ENCODE peak calls at places on chromosome 2, in eight cellular contexts. One of them, this sample, is unnamed.

GRCh38 chr2:221304916-221305315 is 267.2 kb downstream of the EPHA4 start:
- DNase-seq in right lobe of liver: no peak
- DNase-seq in NB4: no peak
- DNase-seq in A549: no peak
- DNase-seq in tibial nerve: no peak
- DNase-seq in testis: no peak
- DNase-seq in IMR-90: no peak
- DNase-seq in heart left ventricle: no peak
- DNase-seq in this sample: no peak

GRCh38 chr2:33084433-33084832 is 137.7 kb downstream of the LTBP1 start:
- DNase-seq in IMR-90: no peak
- DNase-seq in heart left ventricle: no peak
- DNase-seq in right lobe of liver: no peak
- DNase-seq in testis: no peak
- DNase-seq in A549: no peak
- DNase-seq in tibial nerve: no peak
- DNase-seq in NB4: no peak
- DNase-seq in this sample: no peak

GRCh38 chr2:202317080-202317859 is 51.7 kb downstream of the NOP58 start:
- DNase-seq in right lobe of liver: peak
- DNase-seq in tibial nerve: peak
- DNase-seq in IMR-90: peak
- DNase-seq in NB4: no peak
- DNase-seq in heart left ventricle: peak
- DNase-seq in testis: peak
- DNase-seq in A549: no peak
- DNase-seq in this sample: peak

GRCh38 chr2:236867441-236868260 is 218.0 kb upstream of the COPS8 start:
- DNase-seq in heart left ventricle: no peak
- DNase-seq in A549: no peak
- DNase-seq in tibial nerve: no peak
- DNase-seq in NB4: no peak
- DNase-seq in testis: no peak
- DNase-seq in IMR-90: no peak
- DNase-seq in right lobe of liver: no peak
- DNase-seq in this sample: no peak

GRCh38 chr2:26251893-26252292 is 7.2 kb downstream of the HADHB start:
- DNase-seq in right lobe of liver: no peak
- DNase-seq in A549: no peak
- DNase-seq in testis: peak
- DNase-seq in NB4: no peak
- DNase-seq in tibial nerve: no peak
- DNase-seq in heart left ventricle: peak
- DNase-seq in IMR-90: peak
- DNase-seq in this sample: no peak

GRCh38 chr2:1738646-1739302 is 5.5 kb downstream of the PXDN start:
- DNase-seq in IMR-90: no peak
- DNase-seq in NB4: no peak
- DNase-seq in right lobe of liver: no peak
- DNase-seq in tibial nerve: no peak
- DNase-seq in testis: peak
- DNase-seq in A549: no peak
- DNase-seq in heart left ventricle: no peak
- DNase-seq in this sample: no peak

GRCh38 chr2:12074126-12074883 is 327.9 kb downstream of the LPIN1 start:
- DNase-seq in IMR-90: no peak
- DNase-seq in testis: no peak
- DNase-seq in tibial nerve: no peak
- DNase-seq in heart left ventricle: no peak
- DNase-seq in A549: no peak
- DNase-seq in right lobe of liver: no peak
- DNase-seq in NB4: no peak
- DNase-seq in this sample: no peak

GRCh38 chr2:233354500-233354924 is 218 bp downstream of the DGKD start:
- DNase-seq in A549: no peak
- DNase-seq in IMR-90: no peak
- DNase-seq in testis: no peak
- DNase-seq in right lobe of liver: no peak
- DNase-seq in heart left ventricle: no peak
- DNase-seq in tibial nerve: no peak
- DNase-seq in NB4: no peak
- DNase-seq in this sample: no peak

GRCh38 chr2:227617316-227618250 is at the start of gene SCYGR4:
- DNase-seq in A549: no peak
- DNase-seq in NB4: no peak
- DNase-seq in tibial nerve: no peak
- DNase-seq in heart left ventricle: no peak
- DNase-seq in right lobe of liver: no peak
- DNase-seq in testis: no peak
- DNase-seq in IMR-90: no peak
- DNase-seq in this sample: no peak

GRCh38 chr2:146135245-146135644 is 1615.3 kb upstream of the ZEB2 start:
- DNase-seq in right lobe of liver: no peak
- DNase-seq in tibial nerve: no peak
- DNase-seq in A549: no peak
- DNase-seq in NB4: no peak
- DNase-seq in heart left ventricle: no peak
- DNase-seq in IMR-90: no peak
- DNase-seq in testis: no peak
- DNase-seq in this sample: no peak

GRCh38 chr2:86570069-86570468 is 6.8 kb upstream of the CHMP3 start:
- DNase-seq in A549: no peak
- DNase-seq in testis: no peak
- DNase-seq in right lobe of liver: no peak
- DNase-seq in tibial nerve: no peak
- DNase-seq in heart left ventricle: no peak
- DNase-seq in NB4: no peak
- DNase-seq in IMR-90: no peak
- DNase-seq in this sample: no peak

GRCh38 chr2:157173740-157174184 is 83.7 kb upstream of the GALNT5 start:
- DNase-seq in testis: no peak
- DNase-seq in tibial nerve: no peak
- DNase-seq in right lobe of liver: no peak
- DNase-seq in NB4: no peak
- DNase-seq in A549: peak
- DNase-seq in heart left ventricle: no peak
- DNase-seq in IMR-90: peak
- DNase-seq in this sample: peak

GRCh38 chr2:69280017-69280671 is 106.9 kb downstream of the GFPT1 start:
- DNase-seq in testis: no peak
- DNase-seq in IMR-90: no peak
- DNase-seq in A549: no peak
- DNase-seq in right lobe of liver: no peak
- DNase-seq in heart left ventricle: no peak
- DNase-seq in NB4: no peak
- DNase-seq in tibial nerve: no peak
- DNase-seq in this sample: no peak
- TF ChIP-seq POLR2A in testis: no peak
- TF ChIP-seq POLR2A in IMR-90: no peak
- TF ChIP-seq POLR2A in A549: no peak
- TF ChIP-seq POLR2A in right lobe of liver: no peak
- TF ChIP-seq POLR2A in heart left ventricle: no peak
- TF ChIP-seq POLR2A in NB4: no peak
- TF ChIP-seq POLR2A in tibial nerve: no peak
- TF ChIP-seq POLR2A in this sample: no peak

GRCh38 chr2:231613655-231614558 is 21.2 kb downstream of the TEX44 start:
- DNase-seq in IMR-90: peak
- DNase-seq in tibial nerve: peak
- DNase-seq in testis: peak
- DNase-seq in NB4: peak
- DNase-seq in A549: peak
- DNase-seq in right lobe of liver: peak
- DNase-seq in heart left ventricle: peak
- DNase-seq in this sample: peak
- TF ChIP-seq POLR2A in IMR-90: no peak
- TF ChIP-seq POLR2A in tibial nerve: peak
- TF ChIP-seq POLR2A in testis: no peak
- TF ChIP-seq POLR2A in NB4: peak
- TF ChIP-seq POLR2A in A549: peak
- TF ChIP-seq POLR2A in right lobe of liver: peak
- TF ChIP-seq POLR2A in heart left ventricle: peak
- TF ChIP-seq POLR2A in this sample: peak

DNA sequence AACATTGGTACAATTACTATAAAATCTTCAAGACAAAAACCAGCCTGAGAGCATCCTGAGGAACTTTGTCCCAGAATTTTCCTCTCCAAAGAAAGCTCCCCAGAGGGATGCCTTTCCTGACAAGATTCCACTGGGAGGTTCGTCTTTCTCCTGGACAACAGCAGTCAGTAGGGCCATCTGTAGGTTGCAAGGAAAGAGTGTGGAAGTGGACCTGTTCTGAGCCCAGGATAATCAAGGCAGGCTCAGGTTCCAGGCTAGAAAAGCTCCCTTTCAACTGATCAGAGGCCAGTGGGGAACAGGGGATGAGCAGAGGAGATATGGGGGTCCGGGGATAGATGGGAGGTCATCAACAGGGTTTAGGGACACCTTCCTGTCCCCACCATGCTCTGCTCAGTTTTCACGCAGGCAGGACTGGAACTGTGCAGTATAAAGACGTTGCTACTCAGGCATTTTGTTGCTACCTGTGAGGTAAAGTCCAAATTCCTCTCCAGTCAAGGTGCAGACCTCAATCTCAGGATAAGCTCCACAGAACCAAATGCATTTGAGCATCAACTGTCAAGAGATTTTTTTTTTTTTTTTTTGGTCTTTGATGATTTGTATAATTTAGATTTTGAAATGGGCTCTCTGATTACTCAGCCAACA is 126.2 kb downstream of the STRN start:
- DNase-seq in NB4: no peak
- DNase-seq in testis: no peak
- DNase-seq in A549: no peak
- DNase-seq in IMR-90: no peak
- DNase-seq in tibial nerve: no peak
- DNase-seq in right lobe of liver: no peak
- DNase-seq in heart left ventricle: no peak
- DNase-seq in this sample: no peak
- TF ChIP-seq POLR2A in NB4: no peak
- TF ChIP-seq POLR2A in testis: no peak
- TF ChIP-seq POLR2A in A549: no peak
- TF ChIP-seq POLR2A in IMR-90: no peak
- TF ChIP-seq POLR2A in tibial nerve: no peak
- TF ChIP-seq POLR2A in right lobe of liver: no peak
- TF ChIP-seq POLR2A in heart left ventricle: no peak
- TF ChIP-seq POLR2A in this sample: no peak

DNA sequence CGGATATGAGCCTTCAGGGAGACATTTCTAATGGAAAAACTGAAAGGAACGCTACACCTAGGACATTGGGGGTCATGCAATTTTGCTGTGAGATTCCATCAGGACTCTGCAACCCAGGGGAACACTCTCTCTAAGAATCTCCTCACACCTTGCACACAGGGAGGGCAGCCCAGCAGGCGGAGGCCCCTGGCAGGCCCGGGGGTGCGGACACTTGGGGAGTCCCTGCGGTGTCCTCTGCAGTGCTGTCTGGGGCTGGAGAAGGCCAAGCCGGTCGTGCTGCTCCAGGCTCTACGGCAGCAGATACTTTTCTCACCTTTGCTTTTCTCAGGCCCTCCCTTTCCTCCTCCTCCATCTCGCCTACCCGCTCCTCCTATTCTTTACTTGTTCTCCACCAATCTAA is 54.7 kb upstream of the FAM110C start:
- DNase-seq in NB4: no peak
- DNase-seq in A549: no peak
- DNase-seq in testis: no peak
- DNase-seq in tibial nerve: no peak
- DNase-seq in right lobe of liver: no peak
- DNase-seq in heart left ventricle: no peak
- DNase-seq in IMR-90: no peak
- DNase-seq in this sample: no peak
- TF ChIP-seq POLR2A in NB4: no peak
- TF ChIP-seq POLR2A in A549: no peak
- TF ChIP-seq POLR2A in testis: no peak
- TF ChIP-seq POLR2A in tibial nerve: no peak
- TF ChIP-seq POLR2A in right lobe of liver: no peak
- TF ChIP-seq POLR2A in heart left ventricle: no peak
- TF ChIP-seq POLR2A in IMR-90: no peak
- TF ChIP-seq POLR2A in this sample: no peak

DNA sequence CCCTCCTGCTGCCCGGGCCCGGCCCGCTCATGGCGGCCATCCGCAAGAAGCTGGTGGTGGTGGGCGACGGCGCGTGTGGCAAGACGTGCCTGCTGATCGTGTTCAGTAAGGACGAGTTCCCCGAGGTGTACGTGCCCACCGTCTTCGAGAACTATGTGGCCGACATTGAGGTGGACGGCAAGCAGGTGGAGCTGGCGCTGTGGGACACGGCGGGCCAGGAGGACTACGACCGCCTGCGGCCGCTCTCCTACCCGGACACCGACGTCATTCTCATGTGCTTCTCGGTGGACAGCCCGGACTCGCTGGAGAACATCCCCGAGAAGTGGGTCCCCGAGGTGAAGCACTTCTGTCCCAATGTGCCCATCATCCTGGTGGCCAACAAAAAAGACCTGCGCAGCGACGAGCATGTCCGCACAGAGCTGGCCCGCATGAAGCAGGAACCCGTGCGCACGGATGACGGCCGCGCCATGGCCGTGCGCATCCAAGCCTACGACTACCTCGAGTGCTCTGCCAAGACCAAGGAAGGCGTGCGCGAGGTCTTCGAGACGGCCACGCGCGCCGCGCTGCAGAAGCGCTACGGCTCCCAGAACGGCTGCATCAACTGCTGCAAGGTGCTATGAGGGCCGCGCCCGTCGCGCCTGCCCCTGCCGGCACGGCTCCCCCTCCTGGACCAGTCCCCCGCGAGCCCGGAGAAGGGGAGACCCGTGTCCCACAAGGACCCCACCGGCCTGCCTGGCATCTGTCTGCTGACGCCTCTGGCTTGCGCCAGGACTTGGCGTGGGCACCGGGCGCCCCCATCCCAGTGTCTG is 767 bp downstream of the RHOB start:
- DNase-seq in tibial nerve: no peak
- DNase-seq in heart left ventricle: peak
- DNase-seq in right lobe of liver: peak
- DNase-seq in NB4: peak
- DNase-seq in A549: no peak
- DNase-seq in IMR-90: peak
- DNase-seq in testis: peak
- DNase-seq in this sample: no peak
- TF ChIP-seq POLR2A in tibial nerve: peak
- TF ChIP-seq POLR2A in heart left ventricle: peak
- TF ChIP-seq POLR2A in right lobe of liver: peak
- TF ChIP-seq POLR2A in NB4: no peak
- TF ChIP-seq POLR2A in A549: no peak
- TF ChIP-seq POLR2A in IMR-90: no peak
- TF ChIP-seq POLR2A in testis: no peak
- TF ChIP-seq POLR2A in this sample: no peak